ENCODE peak calls at places on chromosomes 16 and 17, in eight cellular contexts. U, X, B, O, C, G, S and L are unnamed samples.

GRCh38 chr17:50298018-50298417 is 23.8 kb downstream of the TMEM92 start:
- DNase-seq in O (no peak), S (no peak), U (no peak), G (no peak), X (no peak), B (no peak), C (no peak), L (no peak)

GRCh38 chr16:81556715-81557284 is 112.2 kb downstream of the CMIP start:
- DNase-seq in X (no peak), U (no peak), B (peak), G (no peak), O (no peak), C (peak), S (no peak), L (no peak)

GRCh38 chr16:10868562-10869469 is 8.2 kb upstream of the CIITA start:
- DNase-seq in U (no peak), B (peak), S (no peak), X (no peak), G (peak), O (no peak), C (no peak), L (peak)

GRCh38 chr16:14177704-14178103 is 106.6 kb downstream of the MRTFB start:
- DNase-seq in C (no peak), X (no peak), B (no peak), O (no peak), G (no peak), U (no peak), S (no peak), L (no peak)

GRCh38 chr17:32350662-32351418 is 883 bp downstream of the ZNF207 start:
- DNase-seq in C (peak), O (no peak), S (no peak), G (no peak), B (no peak), U (peak), X (peak), L (no peak)

GRCh38 chr17:67558740-67559380 is 158.9 kb upstream of the NOL11 start:
- DNase-seq in U (peak), O (no peak), S (no peak), B (no peak), G (no peak), X (no peak), C (no peak), L (no peak)

GRCh38 chr17:64505320-64506200 is 529 bp downstream of the DDX5 start:
- DNase-seq in B (peak), C (peak), O (peak), G (peak), S (peak), U (peak), X (peak), L (peak)

GRCh38 chr16:89922477-89922883 is 662 bp upstream of the TUBB3 start:
- DNase-seq in G (peak), U (peak), B (peak), X (peak), O (peak), C (peak), S (peak), L (no peak)

GRCh38 chr16:3017806-3018506 is at the start of gene CLDN6:
- DNase-seq in C (no peak), U (peak), S (peak), G (no peak), X (no peak), B (no peak), O (no peak), L (no peak)

GRCh38 chr17:7260601-7261376 is 1.5 kb downstream of the CLDN7 start:
- DNase-seq in C (peak), X (no peak), S (peak), O (peak), B (no peak), G (peak), U (peak), L (no peak)

DNA sequence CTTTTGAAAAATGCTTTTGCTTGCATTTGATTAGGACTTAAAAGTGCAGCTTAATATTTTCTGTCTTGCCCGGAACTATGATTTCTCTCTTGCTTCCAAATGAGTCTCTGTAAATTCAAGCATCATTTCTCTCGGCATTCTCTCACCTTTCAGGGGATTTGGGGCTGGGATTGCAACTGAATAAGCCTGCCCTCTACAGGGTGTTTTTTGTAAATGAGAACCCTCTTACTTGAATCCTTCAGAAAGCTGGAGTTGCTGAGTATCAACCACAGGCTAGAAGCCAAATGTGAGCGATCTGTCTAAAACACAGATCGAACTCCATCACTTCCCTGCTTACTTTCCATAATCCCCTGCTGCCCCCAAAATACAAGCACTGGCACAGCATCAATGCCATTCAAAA is 234.6 kb downstream of the TMEM114 start:
- DNase-seq in U (peak), X (no peak), C (no peak), B (no peak), O (no peak), S (no peak), G (no peak), L (no peak)
- TF ChIP-seq CTCF in U (no peak), X (no peak), C (no peak), B (no peak), O (no peak), S (no peak), G (no peak), L (no peak)

GRCh38 chr17:63440127-63440769 is 5.9 kb downstream of the CYB561 start:
- DNase-seq in O (no peak), U (no peak), G (no peak), S (peak), C (no peak), X (no peak), B (no peak), L (no peak)
- TF ChIP-seq CTCF in O (no peak), U (peak), G (no peak), S (peak), C (no peak), X (no peak), B (no peak), L (no peak)

GRCh38 chr17:77891602-77892001 is 66.9 kb upstream of the TNRC6C start:
- DNase-seq in S (no peak), U (no peak), O (peak), B (no peak), X (no peak), G (peak), C (no peak), L (no peak)

GRCh38 chr17:77893144-77894044 is 65.1 kb upstream of the TNRC6C start:
- DNase-seq in U (no peak), X (no peak), G (peak), O (peak), B (no peak), S (no peak), C (no peak), L (no peak)

GRCh38 chr17:77894126-77894956 is 64.2 kb upstream of the TNRC6C start:
- DNase-seq in X (no peak), U (no peak), O (peak), G (peak), S (no peak), C (no peak), B (no peak), L (no peak)

GRCh38 chr17:77892031-77892430 is 66.5 kb upstream of the TNRC6C start:
- DNase-seq in S (no peak), X (no peak), U (no peak), O (no peak), B (no peak), G (peak), C (no peak), L (no peak)

GRCh38 chr17:77892469-77893143 is 65.9 kb upstream of the TNRC6C start:
- DNase-seq in O (peak), G (peak), B (no peak), S (peak), U (peak), C (no peak), X (no peak), L (no peak)
- TF ChIP-seq CTCF in O (no peak), G (peak), B (no peak), S (peak), U (peak), C (no peak), X (no peak), L (no peak)

GRCh38 chr16:50938923-50939322 is 197.0 kb downstream of the CYLD start:
- DNase-seq in X (no peak), B (no peak), G (no peak), C (no peak), S (no peak), U (no peak), O (no peak), L (no peak)
- TF ChIP-seq CTCF in X (no peak), B (no peak), G (no peak), C (no peak), S (no peak), U (no peak), O (no peak), L (no peak)

GRCh38 chr17:74920679-74921044 is 2.4 kb downstream of the USH1G start:
- DNase-seq in G (no peak), S (no peak), O (no peak), B (no peak), U (no peak), X (no peak), C (no peak), L (no peak)

GRCh38 chr17:74918906-74919305 is 4.1 kb downstream of the USH1G start:
- DNase-seq in U (no peak), C (no peak), B (no peak), X (no peak), O (no peak), G (no peak), S (no peak), L (no peak)

GRCh38 chr17:74921045-74921681 is 1.9 kb downstream of the USH1G start:
- DNase-seq in G (no peak), O (no peak), B (no peak), C (no peak), X (no peak), S (no peak), U (no peak), L (no peak)

GRCh38 chr17:74920306-74920620 is 2.8 kb downstream of the USH1G start:
- DNase-seq in O (no peak), C (no peak), G (no peak), B (no peak), X (no peak), U (no peak), S (no peak), L (no peak)

DNA sequence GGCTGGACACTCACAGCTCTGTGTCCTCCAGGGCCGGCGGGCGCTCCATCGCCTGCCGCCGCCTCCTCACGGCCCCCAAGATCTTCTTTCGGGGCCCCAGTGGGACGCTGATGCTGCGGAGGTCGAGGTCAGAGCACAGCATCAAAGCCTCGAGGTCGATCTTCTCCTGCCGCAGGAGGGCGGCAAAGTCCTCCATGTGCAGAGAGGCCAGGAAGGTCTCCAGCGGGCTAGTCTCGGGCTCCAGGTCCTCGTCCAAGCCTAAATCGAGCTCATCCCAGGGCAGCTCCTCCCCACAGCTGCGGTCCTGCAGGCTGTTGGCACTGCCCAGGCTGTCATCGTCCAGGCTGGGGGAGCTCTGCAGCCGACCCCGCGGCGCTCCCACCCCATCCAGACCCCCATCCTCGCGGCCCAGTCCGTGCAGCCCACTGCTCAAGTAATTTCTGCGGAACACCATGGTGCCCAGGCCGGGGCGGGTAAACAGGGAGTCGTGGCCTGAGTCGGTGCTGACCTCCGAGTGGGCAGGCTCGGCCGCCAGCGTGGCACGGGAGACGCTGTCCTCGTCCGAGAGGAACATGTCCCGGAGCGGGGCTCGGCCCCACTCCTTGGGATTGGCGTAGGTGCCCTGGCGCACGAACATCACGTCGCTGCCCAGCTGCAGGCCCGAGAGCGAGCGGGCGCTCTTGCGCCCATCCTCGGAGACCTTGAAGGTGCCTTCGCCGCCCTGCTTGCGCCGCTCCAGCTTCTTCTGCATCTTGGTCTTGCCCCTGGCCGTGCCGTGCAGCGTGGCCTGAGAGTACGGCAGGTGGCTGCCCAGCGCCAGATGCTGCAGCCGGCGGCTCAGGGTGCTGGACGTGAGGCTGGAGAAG is 3.4 kb downstream of the USH1G start:
- DNase-seq in S (no peak), G (no peak), U (peak), O (no peak), X (no peak), C (peak), B (no peak), L (no peak)
- TF ChIP-seq CTCF in S (no peak), G (no peak), U (peak), O (peak), X (no peak), C (peak), B (no peak), L (no peak)

GRCh38 chr16:181668-182021 is 1.4 kb downstream of the HBQ1 start:
- DNase-seq in G (no peak), O (no peak), B (no peak), S (no peak), C (peak), X (no peak), U (no peak), L (no peak)
- TF ChIP-seq CTCF in G (no peak), O (no peak), B (no peak), S (no peak), C (no peak), X (no peak), U (no peak), L (no peak)

GRCh38 chr17:75996665-75997590 is 3.7 kb upstream of the CDK3 start:
- DNase-seq in G (peak), B (no peak), C (peak), X (peak), U (peak), O (peak), S (no peak), L (no peak)

GRCh38 chr17:75998327-75998795 is 2.3 kb upstream of the CDK3 start:
- DNase-seq in C (peak), X (no peak), O (peak), U (no peak), G (no peak), S (no peak), B (no peak), L (no peak)

GRCh38 chr17:75995385-75995925 is 5.2 kb upstream of the CDK3 start:
- DNase-seq in S (no peak), O (peak), G (no peak), X (no peak), U (no peak), C (no peak), B (no peak), L (no peak)

GRCh38 chr17:75991396-75991795 is 9.3 kb upstream of the CDK3 start:
- DNase-seq in U (no peak), X (no peak), G (no peak), B (no peak), S (no peak), O (peak), C (no peak), L (no peak)

GRCh38 chr17:75994802-75995350 is 5.8 kb upstream of the CDK3 start:
- DNase-seq in G (no peak), B (no peak), S (no peak), X (no peak), U (no peak), C (no peak), O (no peak), L (no peak)
- TF ChIP-seq CTCF in G (no peak), B (no peak), S (no peak), X (no peak), U (no peak), C (no peak), O (no peak), L (no peak)

DNA sequence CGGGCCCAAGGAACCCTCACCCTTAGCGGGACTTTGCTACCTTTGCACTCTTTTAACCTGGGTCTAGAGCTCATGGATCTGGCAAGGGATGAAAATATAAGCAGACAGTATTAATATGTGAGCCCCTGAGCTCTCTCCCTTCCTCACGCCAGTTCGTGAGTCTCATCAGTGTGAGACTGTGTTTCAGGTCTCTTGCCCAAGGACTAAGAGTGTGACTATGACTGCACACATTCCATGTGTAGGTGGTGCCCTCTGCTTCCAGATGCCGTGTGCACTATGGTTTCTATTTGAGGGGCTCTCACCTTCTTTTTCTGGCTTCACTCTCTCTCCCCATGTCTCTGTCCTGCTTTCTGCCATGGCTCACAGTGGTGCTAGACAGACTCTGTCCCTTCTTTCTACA is 40.5 kb downstream of the DHRS7B start:
- DNase-seq in U (no peak), X (no peak), B (no peak), C (peak), G (no peak), S (no peak), O (peak), L (no peak)
- TF ChIP-seq CTCF in U (no peak), X (no peak), B (no peak), C (no peak), G (no peak), S (no peak), O (no peak), L (no peak)

GRCh38 chr17:28348979-28349378 is 8.3 kb downstream of the POLDIP2 start:
- DNase-seq in U (no peak), C (no peak), O (no peak), B (no peak), S (no peak), G (peak), X (no peak), L (no peak)

GRCh38 chr17:28347261-28347891 is 10.0 kb downstream of the POLDIP2 start:
- DNase-seq in C (peak), S (no peak), U (no peak), O (no peak), G (peak), B (no peak), X (no peak), L (no peak)

GRCh38 chr17:28346199-28346580 is 10.6 kb downstream of the TNFAIP1 start:
- DNase-seq in U (peak), G (peak), S (no peak), O (no peak), X (no peak), B (no peak), C (no peak), L (no peak)

GRCh38 chr17:28345420-28346198 is 10.0 kb downstream of the TNFAIP1 start:
- DNase-seq in U (no peak), X (no peak), C (no peak), O (no peak), G (no peak), B (no peak), S (no peak), L (no peak)

GRCh38 chr17:28346746-28347246 is 10.5 kb downstream of the POLDIP2 start:
- DNase-seq in X (no peak), U (peak), G (peak), S (no peak), O (no peak), B (peak), C (no peak), L (no peak)
- TF ChIP-seq CTCF in X (no peak), U (peak), G (peak), S (peak), O (no peak), B (peak), C (peak), L (no peak)